ENCODE peak calls at places on chromosome 13, in six cellular contexts. Y, O, G, C, S and U are unnamed samples.

GRCh38 chr13:94987869-94988268 is 275.5 kb upstream of the SOX21 start:
- DNase-seq in Y (no peak), O (no peak), G (peak), C (no peak), S (no peak), U (no peak)

GRCh38 chr13:39347926-39348901 is 254.8 kb downstream of the LHFPL6 start:
- DNase-seq in Y (no peak), O (peak), G (no peak), C (no peak), S (no peak), U (no peak)

GRCh38 chr13:39483326-39483725 is 119.7 kb downstream of the LHFPL6 start:
- DNase-seq in Y (no peak), O (no peak), G (peak), C (no peak), S (no peak), U (no peak)

GRCh38 chr13:90545070-90545840 is 802.2 kb upstream of the MIR17HG start:
- DNase-seq in Y (no peak), O (no peak), G (peak), C (no peak), S (no peak), U (no peak)

GRCh38 chr13:77985866-77986636 is 67.4 kb upstream of the EDNRB start:
- DNase-seq in Y (no peak), O (no peak), G (no peak), C (no peak), S (no peak), U (no peak)

GRCh38 chr13:21583496-21583895 is 20.5 kb downstream of the MICU2 start:
- DNase-seq in Y (no peak), O (no peak), G (peak), C (no peak), S (no peak), U (no peak)

GRCh38 chr13:50334092-50334778 is 319.0 kb downstream of the KCNRG start:
- DNase-seq in Y (no peak), O (peak), G (no peak), C (no peak), S (no peak), U (no peak)

GRCh38 chr13:31909889-31910551 is 121.6 kb upstream of the FRY start:
- DNase-seq in Y (peak), O (peak), G (peak), C (no peak), S (peak), U (peak)

GRCh38 chr13:19737844-19738557 is 44.7 kb downstream of the PSPC1 start:
- DNase-seq in Y (no peak), O (no peak), G (no peak), C (no peak), S (no peak), U (no peak)